ENCODE peak calls at places on chromosomes 7 and 10, in five cellular contexts. One of them, this sample, is unnamed.

GRCh38 chr10:101453791-101454718 is 100.1 kb downstream of the BTRC start:
- DNase-seq in esophagus muscularis mucosa: no peak
- DNase-seq in transverse colon: no peak
- DNase-seq in prostate gland: no peak
- DNase-seq in Panc1: no peak
- DNase-seq in this sample: no peak

GRCh38 chr7:99127636-99128035 is 16.3 kb downstream of the SMURF1 start:
- DNase-seq in esophagus muscularis mucosa: no peak
- DNase-seq in transverse colon: no peak
- DNase-seq in prostate gland: no peak
- DNase-seq in Panc1: no peak
- DNase-seq in this sample: no peak

GRCh38 chr7:55048221-55048859 is 29.5 kb downstream of the EGFR start:
- DNase-seq in esophagus muscularis mucosa: no peak
- DNase-seq in transverse colon: no peak
- DNase-seq in prostate gland: peak; percentile 64
- DNase-seq in Panc1: no peak
- DNase-seq in this sample: peak; percentile 34

GRCh38 chr10:110841767-110842267 is 29.9 kb upstream of the PDCD4 start:
- DNase-seq in esophagus muscularis mucosa: no peak
- DNase-seq in transverse colon: peak; percentile 69
- DNase-seq in prostate gland: no peak
- DNase-seq in Panc1: no peak
- DNase-seq in this sample: no peak

GRCh38 chr7:45579386-45579785 is 5.2 kb downstream of the ADCY1 start:
- DNase-seq in esophagus muscularis mucosa: no peak
- DNase-seq in transverse colon: no peak
- DNase-seq in prostate gland: no peak
- DNase-seq in Panc1: no peak
- DNase-seq in this sample: no peak

GRCh38 chr10:113585949-113586348 is 33.1 kb downstream of the HABP2 start:
- DNase-seq in esophagus muscularis mucosa: no peak
- DNase-seq in transverse colon: no peak
- DNase-seq in prostate gland: no peak
- DNase-seq in Panc1: no peak
- DNase-seq in this sample: no peak

GRCh38 chr7:139743967-139744767 is 33.6 kb downstream of the HIPK2 start:
- DNase-seq in esophagus muscularis mucosa: no peak
- DNase-seq in transverse colon: no peak
- DNase-seq in prostate gland: no peak
- DNase-seq in Panc1: no peak
- DNase-seq in this sample: no peak

GRCh38 chr10:30294506-30295280 is 54.4 kb downstream of the MTPAP start:
- DNase-seq in esophagus muscularis mucosa: no peak
- DNase-seq in transverse colon: no peak
- DNase-seq in prostate gland: no peak
- DNase-seq in Panc1: no peak
- DNase-seq in this sample: no peak

GRCh38 chr10:30111340-30111980 is 52.1 kb upstream of the JCAD start:
- DNase-seq in esophagus muscularis mucosa: no peak
- DNase-seq in transverse colon: no peak
- DNase-seq in prostate gland: no peak
- DNase-seq in Panc1: no peak
- DNase-seq in this sample: no peak

GRCh38 chr7:142797342-142797798 is 26.6 kb downstream of the PRSS2 start:
- DNase-seq in esophagus muscularis mucosa: no peak
- DNase-seq in transverse colon: no peak
- DNase-seq in prostate gland: no peak
- DNase-seq in Panc1: no peak
- DNase-seq in this sample: no peak

GRCh38 chr10:83375274-83375673 is 764.0 kb upstream of the GHITM start:
- DNase-seq in esophagus muscularis mucosa: no peak
- DNase-seq in transverse colon: no peak
- DNase-seq in prostate gland: no peak
- DNase-seq in Panc1: no peak
- DNase-seq in this sample: no peak

GRCh38 chr10:83372646-83373045 is 766.7 kb upstream of the GHITM start:
- DNase-seq in esophagus muscularis mucosa: no peak
- DNase-seq in transverse colon: no peak
- DNase-seq in prostate gland: no peak
- DNase-seq in Panc1: no peak
- DNase-seq in this sample: no peak

GRCh38 chr10:83371696-83372490 is 767.4 kb upstream of the GHITM start:
- DNase-seq in esophagus muscularis mucosa: no peak
- DNase-seq in transverse colon: no peak
- DNase-seq in prostate gland: no peak
- DNase-seq in Panc1: no peak
- DNase-seq in this sample: no peak

GRCh38 chr10:83374741-83375140 is 764.6 kb upstream of the GHITM start:
- DNase-seq in esophagus muscularis mucosa: no peak
- DNase-seq in transverse colon: no peak
- DNase-seq in prostate gland: no peak
- DNase-seq in Panc1: no peak
- DNase-seq in this sample: no peak

GRCh38 chr10:83373659-83374058 is 765.6 kb upstream of the GHITM start:
- DNase-seq in esophagus muscularis mucosa: no peak
- DNase-seq in transverse colon: no peak
- DNase-seq in prostate gland: no peak
- DNase-seq in Panc1: no peak
- DNase-seq in this sample: no peak
- TF ChIP-seq CTCF in esophagus muscularis mucosa: no peak
- TF ChIP-seq CTCF in transverse colon: no peak
- TF ChIP-seq CTCF in prostate gland: no peak
- TF ChIP-seq CTCF in Panc1: peak; percentile 27
- TF ChIP-seq CTCF in this sample: peak; percentile 7

DNA sequence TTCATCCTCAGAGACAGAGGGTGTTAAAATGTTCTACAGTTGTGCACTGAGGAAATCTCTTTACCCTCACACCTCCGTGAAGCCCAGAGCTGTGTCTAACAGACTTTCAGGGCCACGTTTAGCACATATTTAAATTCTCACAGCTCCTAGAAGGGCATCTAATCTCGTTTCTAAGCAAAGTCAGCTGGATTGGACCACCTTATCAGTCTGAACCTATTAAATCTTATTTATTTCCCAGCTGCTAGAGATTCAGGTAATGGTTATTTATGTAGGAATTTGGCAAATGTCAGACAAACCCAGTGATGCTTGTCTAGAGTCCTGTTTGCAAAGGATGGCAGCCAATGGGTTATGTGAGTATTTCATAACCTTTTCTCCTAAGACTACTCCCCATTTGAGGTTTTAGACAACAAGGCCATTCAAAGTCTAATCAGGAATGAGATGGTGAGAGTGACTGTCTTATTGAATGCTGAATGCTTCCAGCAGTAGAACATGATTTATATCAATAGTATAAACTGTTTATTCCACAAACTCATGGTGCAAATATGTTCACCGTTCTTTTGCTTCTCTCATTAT is 54.8 kb upstream of the EXOC4 start:
- DNase-seq in esophagus muscularis mucosa: no peak
- DNase-seq in transverse colon: no peak
- DNase-seq in prostate gland: no peak
- DNase-seq in Panc1: no peak
- DNase-seq in this sample: no peak
- TF ChIP-seq POLR2AphosphoS5 in esophagus muscularis mucosa: no peak
- TF ChIP-seq POLR2AphosphoS5 in transverse colon: no peak
- TF ChIP-seq POLR2AphosphoS5 in prostate gland: no peak
- TF ChIP-seq POLR2AphosphoS5 in Panc1: no peak
- TF ChIP-seq POLR2AphosphoS5 in this sample: no peak

GRCh38 chr10:99917963-99918825 is 91.6 kb downstream of the DNMBP start:
- DNase-seq in esophagus muscularis mucosa: no peak
- DNase-seq in transverse colon: peak; percentile 35
- DNase-seq in prostate gland: peak; percentile 22
- DNase-seq in Panc1: no peak
- DNase-seq in this sample: no peak

GRCh38 chr10:99913831-99914235 is 95.9 kb downstream of the DNMBP start:
- DNase-seq in esophagus muscularis mucosa: no peak
- DNase-seq in transverse colon: peak; percentile 63
- DNase-seq in prostate gland: peak; percentile 46
- DNase-seq in Panc1: no peak
- DNase-seq in this sample: peak; percentile 63

GRCh38 chr10:99914236-99914635 is 95.5 kb downstream of the DNMBP start:
- DNase-seq in esophagus muscularis mucosa: no peak
- DNase-seq in transverse colon: no peak
- DNase-seq in prostate gland: no peak
- DNase-seq in Panc1: no peak
- DNase-seq in this sample: no peak

GRCh38 chr10:99915414-99915813 is 94.3 kb downstream of the DNMBP start:
- DNase-seq in esophagus muscularis mucosa: no peak
- DNase-seq in transverse colon: no peak
- DNase-seq in prostate gland: no peak
- DNase-seq in Panc1: no peak
- DNase-seq in this sample: no peak

GRCh38 chr10:99916776-99917175 is 93.0 kb downstream of the DNMBP start:
- DNase-seq in esophagus muscularis mucosa: no peak
- DNase-seq in transverse colon: no peak
- DNase-seq in prostate gland: no peak
- DNase-seq in Panc1: no peak
- DNase-seq in this sample: no peak
- H3K4me1 ChIP-seq in esophagus muscularis mucosa: peaks cover 47% of the 10 kb centered on the region
- H3K4me1 ChIP-seq in transverse colon: peaks cover 59% of the 10 kb centered on the region
- H3K4me1 ChIP-seq in prostate gland: no peaks in the 10 kb centered on the region
- H3K4me1 ChIP-seq in Panc1: peaks cover 18% of the 10 kb centered on the region
- H3K4me1 ChIP-seq in this sample: peaks cover 30% of the 10 kb centered on the region

DNA sequence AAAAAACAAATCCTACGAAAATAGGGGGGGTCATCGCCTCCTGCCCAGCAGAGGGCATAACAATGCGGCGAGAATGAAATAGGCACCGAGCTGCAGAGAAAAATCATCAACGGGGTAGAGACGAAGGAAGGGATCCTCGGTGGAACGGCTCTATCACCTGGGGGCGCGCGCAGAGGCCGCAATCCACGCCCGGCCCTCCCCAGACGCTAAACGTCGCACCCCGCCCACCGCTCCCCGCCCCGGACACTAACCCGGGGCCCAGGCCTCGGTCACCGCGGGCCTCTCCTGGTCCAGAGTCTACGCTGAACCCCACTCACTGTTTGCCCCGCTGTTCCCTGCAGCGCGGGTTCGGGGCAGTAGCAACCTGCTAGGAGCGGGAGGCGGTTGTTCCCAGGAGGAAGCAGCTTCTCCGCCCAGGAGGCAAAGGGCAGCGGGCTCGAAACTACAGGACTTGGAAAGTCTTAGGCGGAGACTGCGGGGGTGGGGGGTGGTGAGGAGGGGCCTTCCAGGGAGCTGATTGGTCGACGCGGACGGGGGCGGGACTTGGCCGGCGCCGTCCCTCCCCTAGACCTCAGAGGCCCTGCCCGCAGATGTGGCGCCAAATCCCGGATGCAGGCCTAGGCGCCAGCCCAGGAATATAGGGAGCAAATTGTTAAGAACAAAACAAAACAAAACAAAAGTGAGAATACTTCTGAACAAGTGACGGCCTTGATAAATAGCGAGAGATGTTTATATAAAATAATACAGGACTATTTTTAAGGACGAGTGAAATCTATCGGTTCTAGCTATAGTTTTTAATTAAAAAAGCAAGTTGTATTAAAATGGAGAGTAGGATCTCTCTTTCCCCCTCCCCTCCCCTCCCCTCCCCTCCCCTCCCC is at the start of gene TCAF1:
- DNase-seq in esophagus muscularis mucosa: peak; percentile 99
- DNase-seq in transverse colon: peak; percentile 97
- DNase-seq in prostate gland: peak; percentile 96
- DNase-seq in Panc1: peak; percentile 84
- DNase-seq in this sample: peak; percentile 96
- TF ChIP-seq CTCF in esophagus muscularis mucosa: peak; percentile 34
- TF ChIP-seq CTCF in transverse colon: no peak
- TF ChIP-seq CTCF in prostate gland: no peak
- TF ChIP-seq CTCF in Panc1: peak; percentile 59
- TF ChIP-seq CTCF in this sample: peak; percentile 6